ENCODE peak calls at places on chromosomes 12 and 14, in six cellular contexts. F is effector memory CD4-positive, alpha-beta T cell; Y is HAP-1; N is upper lobe of right lung; M is testis; E is neural progenitor cell. V is an unnamed sample.

GRCh38 chr12:2095878-2096277 is 43.1 kb downstream of the CACNA1C start:
- DNase-seq in F (no peak), Y (no peak), N (peak), M (no peak), E (no peak), V (no peak)

GRCh38 chr12:131981388-131981787 is 31.6 kb downstream of the EP400 start:
- DNase-seq in F (no peak), Y (no peak), N (no peak), M (no peak), E (no peak), V (no peak)

GRCh38 chr14:22544881-22545420 is 44.1 kb downstream of the DAD1 start:
- DNase-seq in F (no peak), Y (no peak), N (no peak), M (no peak), E (no peak), V (no peak)

GRCh38 chr12:120222288-120222832 is 21.4 kb upstream of the RPLP0 start:
- DNase-seq in F (no peak), Y (no peak), N (no peak), M (no peak), E (no peak), V (peak)

GRCh38 chr14:59918824-59919581 is 941 bp upstream of the LRRC9 start:
- DNase-seq in F (no peak), Y (peak), N (no peak), M (peak), E (peak), V (peak)

GRCh38 chr12:130948136-130948535 is 5.6 kb upstream of the ADGRD1 start:
- DNase-seq in F (no peak), Y (no peak), N (no peak), M (no peak), E (peak), V (peak)

GRCh38 chr14:101737414-101738367 is 23.8 kb upstream of the PPP2R5C start:
- DNase-seq in F (no peak), Y (no peak), N (no peak), M (no peak), E (no peak), V (peak)

GRCh38 chr14:31439554-31439953 is 17.8 kb downstream of the DTD2 start:
- DNase-seq in F (no peak), Y (no peak), N (no peak), M (no peak), E (no peak), V (no peak)

GRCh38 chr12:49671051-49671765 is 36.0 kb downstream of the FMNL3 start:
- DNase-seq in F (peak), Y (no peak), N (no peak), M (peak), E (no peak), V (no peak)

GRCh38 chr14:95445676-95446075 is 70.8 kb downstream of the SYNE3 start:
- DNase-seq in F (no peak), Y (no peak), N (no peak), M (no peak), E (no peak), V (no peak)

GRCh38 chr14:23723911-23724310 is 87.7 kb downstream of the DHRS2 start:
- DNase-seq in F (no peak), Y (no peak), N (no peak), M (no peak), E (no peak), V (no peak)

GRCh38 chr14:75127903-75128595 is 1.2 kb upstream of the NEK9 start:
- DNase-seq in F (no peak), Y (no peak), N (no peak), M (no peak), E (no peak), V (no peak)

GRCh38 chr12:45705404-45705803 is 24.1 kb upstream of the ARID2 start:
- DNase-seq in F (no peak), Y (no peak), N (no peak), M (no peak), E (no peak), V (no peak)

GRCh38 chr12:124232654-124232987 is 62.3 kb upstream of the RFLNA start:
- DNase-seq in F (no peak), Y (no peak), N (no peak), M (no peak), E (peak), V (no peak)

GRCh38 chr12:14194572-14194971 is 170.9 kb upstream of the ATF7IP start:
- DNase-seq in F (no peak), Y (no peak), N (no peak), M (no peak), E (no peak), V (peak)

GRCh38 chr14:20583142-20583541 is 4.7 kb downstream of the RNASE11 start:
- DNase-seq in F (no peak), Y (no peak), N (no peak), M (no peak), E (no peak), V (no peak)

GRCh38 chr12:132071001-132071810 is 72.9 kb downstream of the DDX51 start:
- DNase-seq in F (no peak), Y (no peak), N (no peak), M (no peak), E (no peak), V (no peak)

GRCh38 chr14:66105819-66106218 is 380.4 kb upstream of the CCDC196 start:
- DNase-seq in F (no peak), Y (no peak), N (no peak), M (no peak), E (no peak), V (no peak)

GRCh38 chr14:30058401-30058800 is 130.8 kb upstream of the PRKD1 start:
- DNase-seq in F (no peak), Y (no peak), N (no peak), M (no peak), E (no peak), V (no peak)

GRCh38 chr12:120710805-120711296 is 593 bp downstream of the UNC119B start:
- DNase-seq in F (no peak), Y (no peak), N (peak), M (no peak), E (peak), V (peak)

GRCh38 chr12:100391856-100392255 is 35.0 kb downstream of the SLC17A8 start:
- DNase-seq in F (no peak), Y (no peak), N (no peak), M (no peak), E (no peak), V (no peak)
- H3K4me3 ChIP-seq in F (no peak), Y (no peak), N (no peak), M (no peak), E (no peak), V (no peak)

GRCh38 chr12:54987611-54988231 is 3.2 kb upstream of the TESPA1 start:
- DNase-seq in F (no peak), Y (no peak), N (no peak), M (no peak), E (no peak), V (no peak)

GRCh38 chr12:54988402-54989054 is 4.0 kb upstream of the TESPA1 start:
- DNase-seq in F (no peak), Y (no peak), N (peak), M (peak), E (no peak), V (no peak)

GRCh38 chr12:54983536-54984102 is 943 bp downstream of the TESPA1 start:
- DNase-seq in F (no peak), Y (no peak), N (no peak), M (no peak), E (no peak), V (no peak)

GRCh38 chr12:54981796-54982195 is 2.8 kb downstream of the TESPA1 start:
- DNase-seq in F (no peak), Y (no peak), N (no peak), M (no peak), E (no peak), V (no peak)

GRCh38 chr12:54984602-54985376 is at the start of gene TESPA1:
- DNase-seq in F (peak), Y (no peak), N (peak), M (peak), E (no peak), V (no peak)
- H3K4me3 ChIP-seq in F (peak), Y (no peak), N (peak), M (no peak), E (no peak), V (no peak)

DNA sequence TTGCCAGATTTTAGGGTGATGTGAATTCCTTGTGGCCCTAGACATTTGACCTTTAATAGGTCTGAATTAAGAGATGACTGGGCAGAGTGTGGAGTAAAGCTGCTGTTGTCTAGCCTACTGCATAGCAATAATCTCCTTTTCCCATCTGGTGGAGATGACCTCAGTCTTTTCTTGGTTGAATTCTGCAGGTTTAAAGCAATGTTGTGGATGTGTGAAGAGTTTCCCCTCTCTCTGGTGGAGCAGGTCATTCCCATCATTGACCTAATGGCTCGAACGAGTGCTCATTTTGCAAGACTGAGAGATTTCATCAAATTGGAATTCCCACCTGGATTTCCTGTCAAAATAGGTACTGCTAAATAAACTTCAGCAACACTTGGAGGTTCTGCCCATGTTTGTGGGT is 19.0 kb downstream of the C12orf76 start:
- DNase-seq in F (no peak), Y (no peak), N (no peak), M (no peak), E (no peak), V (no peak)
- H3K4me3 ChIP-seq in F (no peak), Y (no peak), N (no peak), M (no peak), E (no peak), V (no peak)

DNA sequence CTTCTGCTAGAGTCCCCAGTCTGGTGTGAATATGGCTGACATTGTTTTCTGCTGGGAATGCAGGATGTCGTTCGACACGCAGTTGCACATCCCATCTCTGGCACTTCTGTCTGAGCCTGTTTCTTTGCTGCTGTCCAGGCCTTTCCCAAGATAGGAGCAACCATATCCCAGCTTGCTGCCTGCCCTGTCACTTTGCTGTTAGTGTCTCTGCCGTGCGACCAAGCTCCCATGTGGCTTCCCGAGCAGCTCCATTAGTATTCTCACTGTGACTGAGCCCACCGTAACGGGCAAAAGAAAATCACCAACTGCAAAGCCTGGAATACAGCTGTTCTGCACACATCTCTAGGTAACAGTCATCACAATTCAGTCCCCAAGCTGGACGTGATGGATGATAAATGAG is 66.0 kb upstream of the CPSF6 start:
- DNase-seq in F (no peak), Y (no peak), N (no peak), M (no peak), E (no peak), V (no peak)
- H3K4me3 ChIP-seq in F (no peak), Y (no peak), N (no peak), M (no peak), E (no peak), V (no peak)

GRCh38 chr12:7013101-7013500 is 5.2 kb downstream of the LPCAT3 start:
- DNase-seq in F (no peak), Y (no peak), N (no peak), M (no peak), E (no peak), V (no peak)
- H3K4me3 ChIP-seq in F (no peak), Y (no peak), N (no peak), M (no peak), E (no peak), V (no peak)

GRCh38 chr14:77110286-77110685 is 12.2 kb downstream of the CIPC start:
- DNase-seq in F (no peak), Y (no peak), N (no peak), M (no peak), E (no peak), V (no peak)
- H3K4me3 ChIP-seq in F (no peak), Y (no peak), N (no peak), M (no peak), E (no peak), V (no peak)

GRCh38 chr14:52073251-52073650 is 4.4 kb upstream of the NID2 start:
- DNase-seq in F (no peak), Y (no peak), N (no peak), M (no peak), E (no peak), V (no peak)
- H3K4me3 ChIP-seq in F (no peak), Y (no peak), N (no peak), M (no peak), E (no peak), V (no peak)

V was measured in H7.